ENCODE peak calls at places on chromosomes 12 and 14, in five cellular contexts. One of them, this sample, is unnamed.

GRCh38 chr14:65373011-65373670 is 39.4 kb upstream of the FUT8 start:
- DNase-seq in HL-60: no peak
- DNase-seq in CD4-positive, alpha-beta memory T cell: no peak
- DNase-seq in anterior cingulate cortex: no peak
- DNase-seq in H7: no peak
- DNase-seq in this sample: no peak

GRCh38 chr12:78062781-78063180 is 232.1 kb downstream of the NAV3 start:
- DNase-seq in CD4-positive, alpha-beta memory T cell: no peak
- DNase-seq in anterior cingulate cortex: no peak
- DNase-seq in H7: no peak
- DNase-seq in HL-60: no peak
- DNase-seq in this sample: no peak

GRCh38 chr14:47790477-47790876 is 115.1 kb upstream of the MDGA2 start:
- DNase-seq in anterior cingulate cortex: no peak
- DNase-seq in HL-60: no peak
- DNase-seq in H7: no peak
- DNase-seq in CD4-positive, alpha-beta memory T cell: no peak
- DNase-seq in this sample: no peak

GRCh38 chr14:88463318-88463717 is 77.9 kb downstream of the SPATA7 start:
- DNase-seq in H7: peak
- DNase-seq in CD4-positive, alpha-beta memory T cell: peak
- DNase-seq in anterior cingulate cortex: no peak
- DNase-seq in HL-60: no peak
- DNase-seq in this sample: peak

GRCh38 chr12:3725267-3726115 is 27.4 kb downstream of the CRACR2A start:
- DNase-seq in anterior cingulate cortex: no peak
- DNase-seq in CD4-positive, alpha-beta memory T cell: no peak
- DNase-seq in HL-60: no peak
- DNase-seq in H7: no peak
- DNase-seq in this sample: peak

GRCh38 chr12:6084261-6084968 is 40.1 kb downstream of the VWF start:
- DNase-seq in H7: peak
- DNase-seq in CD4-positive, alpha-beta memory T cell: no peak
- DNase-seq in anterior cingulate cortex: peak
- DNase-seq in HL-60: no peak
- DNase-seq in this sample: no peak

GRCh38 chr14:90049390-90049789 is 12.4 kb upstream of the KCNK13 start:
- DNase-seq in HL-60: no peak
- DNase-seq in anterior cingulate cortex: no peak
- DNase-seq in H7: peak
- DNase-seq in CD4-positive, alpha-beta memory T cell: no peak
- DNase-seq in this sample: no peak

GRCh38 chr12:50164963-50165362 is 2.2 kb downstream of the CERS5 start:
- DNase-seq in HL-60: no peak
- DNase-seq in anterior cingulate cortex: no peak
- DNase-seq in CD4-positive, alpha-beta memory T cell: no peak
- DNase-seq in H7: no peak
- DNase-seq in this sample: no peak

GRCh38 chr12:116262741-116263140 is 14.8 kb downstream of the MED13L start:
- DNase-seq in CD4-positive, alpha-beta memory T cell: no peak
- DNase-seq in anterior cingulate cortex: no peak
- DNase-seq in HL-60: no peak
- DNase-seq in H7: no peak
- DNase-seq in this sample: no peak

GRCh38 chr12:49346659-49347306 is at the start of gene DNAJC22:
- DNase-seq in H7: peak
- DNase-seq in HL-60: no peak
- DNase-seq in CD4-positive, alpha-beta memory T cell: peak
- DNase-seq in anterior cingulate cortex: no peak
- DNase-seq in this sample: no peak

GRCh38 chr12:26088999-26089398 is 35.8 kb downstream of the BHLHE41 start:
- DNase-seq in HL-60: no peak
- DNase-seq in anterior cingulate cortex: no peak
- DNase-seq in CD4-positive, alpha-beta memory T cell: no peak
- DNase-seq in H7: no peak
- DNase-seq in this sample: no peak

GRCh38 chr14:52043690-52044089 is 25.2 kb downstream of the NID2 start:
- DNase-seq in H7: peak
- DNase-seq in CD4-positive, alpha-beta memory T cell: peak
- DNase-seq in anterior cingulate cortex: no peak
- DNase-seq in HL-60: no peak
- DNase-seq in this sample: no peak

GRCh38 chr12:75666126-75666979 is 154.9 kb upstream of the KRR1 start:
- DNase-seq in H7: peak
- DNase-seq in CD4-positive, alpha-beta memory T cell: no peak
- DNase-seq in HL-60: no peak
- DNase-seq in anterior cingulate cortex: no peak
- DNase-seq in this sample: no peak

GRCh38 chr12:55727643-55728184 is 1.1 kb downstream of the CD63 start:
- DNase-seq in HL-60: no peak
- DNase-seq in CD4-positive, alpha-beta memory T cell: no peak
- DNase-seq in H7: peak
- DNase-seq in anterior cingulate cortex: peak
- DNase-seq in this sample: no peak

GRCh38 chr12:52145941-52146821 is 45.6 kb downstream of the KRT80 start:
- DNase-seq in H7: no peak
- DNase-seq in CD4-positive, alpha-beta memory T cell: no peak
- DNase-seq in anterior cingulate cortex: no peak
- DNase-seq in HL-60: no peak
- DNase-seq in this sample: no peak

GRCh38 chr12:108457006-108457733 is 57.9 kb upstream of the FICD start:
- DNase-seq in HL-60: peak
- DNase-seq in H7: peak
- DNase-seq in CD4-positive, alpha-beta memory T cell: peak
- DNase-seq in anterior cingulate cortex: no peak
- DNase-seq in this sample: peak

GRCh38 chr14:106493962-106494823 is 967.8 kb downstream of the TMEM121 start:
- DNase-seq in H7: no peak
- DNase-seq in HL-60: no peak
- DNase-seq in CD4-positive, alpha-beta memory T cell: no peak
- DNase-seq in anterior cingulate cortex: no peak
- DNase-seq in this sample: no peak

GRCh38 chr12:112381898-112382796 is at the start of gene HECTD4:
- DNase-seq in H7: peak
- DNase-seq in CD4-positive, alpha-beta memory T cell: peak
- DNase-seq in anterior cingulate cortex: peak
- DNase-seq in HL-60: peak
- DNase-seq in this sample: peak

GRCh38 chr12:94649349-94650142 is 811 bp downstream of the TMCC3 start:
- DNase-seq in HL-60: no peak
- DNase-seq in H7: peak
- DNase-seq in anterior cingulate cortex: peak
- DNase-seq in CD4-positive, alpha-beta memory T cell: peak
- DNase-seq in this sample: no peak

GRCh38 chr14:96888593-96888992 is 91.4 kb downstream of the VRK1 start:
- DNase-seq in CD4-positive, alpha-beta memory T cell: no peak
- DNase-seq in HL-60: no peak
- DNase-seq in H7: no peak
- DNase-seq in anterior cingulate cortex: no peak
- DNase-seq in this sample: no peak

GRCh38 chr14:105060751-105061427 is 4.3 kb downstream of the GPR132 start:
- DNase-seq in anterior cingulate cortex: no peak
- DNase-seq in CD4-positive, alpha-beta memory T cell: peak
- DNase-seq in H7: peak
- DNase-seq in HL-60: peak
- DNase-seq in this sample: no peak

GRCh38 chr12:62772556-62772955 is 162.4 kb downstream of the PPM1H start:
- DNase-seq in CD4-positive, alpha-beta memory T cell: no peak
- DNase-seq in H7: no peak
- DNase-seq in HL-60: no peak
- DNase-seq in anterior cingulate cortex: no peak
- DNase-seq in this sample: no peak

GRCh38 chr12:103680591-103681065 is 93.6 kb downstream of the STAB2 start:
- DNase-seq in CD4-positive, alpha-beta memory T cell: no peak
- DNase-seq in anterior cingulate cortex: peak
- DNase-seq in HL-60: no peak
- DNase-seq in H7: no peak
- DNase-seq in this sample: no peak

GRCh38 chr12:113899844-113900471 is 66.2 kb downstream of the RBM19 start:
- DNase-seq in anterior cingulate cortex: peak
- DNase-seq in HL-60: no peak
- DNase-seq in H7: no peak
- DNase-seq in CD4-positive, alpha-beta memory T cell: no peak
- DNase-seq in this sample: no peak

GRCh38 chr12:3097186-3097804 is 20.1 kb downstream of the TSPAN9 start:
- DNase-seq in CD4-positive, alpha-beta memory T cell: no peak
- DNase-seq in HL-60: no peak
- DNase-seq in anterior cingulate cortex: no peak
- DNase-seq in H7: no peak
- DNase-seq in this sample: no peak